ENCODE peak calls at places on chromosome 19, in eight cellular contexts. C is cardiac fibroblast, A is stomach, J is K562, U is AG04450, T is GM12865, K is psoas muscle, X is HFF-Myc. I is an unnamed sample.

GRCh38 chr19:16896913-16897571 is 8.2 kb downstream of the F2RL3 start:
- DNase-seq in T (peak), X (peak), J (peak), K (peak), U (peak), A (peak), C (peak), I (peak)

GRCh38 chr19:20162821-20163220 is 4.2 kb upstream of the ZNF486 start:
- DNase-seq in J (no peak), X (no peak), T (no peak), A (no peak), K (no peak), U (no peak), C (no peak), I (no peak)

GRCh38 chr19:48319647-48320537 is 5.5 kb upstream of the EMP3 start:
- DNase-seq in X (no peak), K (peak), J (peak), U (no peak), T (peak), C (peak), A (peak), I (no peak)

GRCh38 chr19:39409886-39410619 is 2.4 kb upstream of the PLEKHG2 start:
- DNase-seq in A (peak), T (peak), C (peak), X (no peak), U (no peak), J (peak), K (peak), I (no peak)

GRCh38 chr19:38386968-38387549 is 775 bp downstream of the GGN start:
- DNase-seq in T (no peak), K (peak), J (no peak), C (no peak), A (no peak), X (no peak), U (no peak), I (no peak)

GRCh38 chr19:51690359-51691121 is 2.6 kb upstream of the SPACA6 start:
- DNase-seq in A (peak), J (peak), T (no peak), X (no peak), C (peak), U (peak), K (peak), I (no peak)

GRCh38 chr19:12924621-12925310 is 5.7 kb upstream of the SYCE2 start:
- DNase-seq in C (no peak), U (no peak), J (no peak), A (no peak), K (no peak), X (no peak), T (no peak), I (no peak)

GRCh38 chr19:54418030-54418929 is 3.0 kb downstream of the TTYH1 start:
- DNase-seq in A (no peak), C (peak), X (no peak), K (no peak), J (peak), U (no peak), T (peak), I (no peak)

GRCh38 chr19:16164222-16164890 is 9.0 kb downstream of the CIB3 start:
- DNase-seq in X (no peak), J (no peak), T (no peak), A (no peak), U (no peak), K (no peak), C (no peak), I (no peak)

GRCh38 chr19:16180611-16181010 is 4.6 kb upstream of the FAM32A start:
- DNase-seq in X (peak), U (no peak), K (no peak), J (no peak), A (no peak), T (no peak), C (peak), I (no peak)

GRCh38 chr19:30449191-30449590 is 77.0 kb downstream of the ZNF536 start:
- DNase-seq in T (no peak), U (no peak), A (no peak), J (no peak), C (no peak), X (no peak), K (no peak), I (no peak)

DNA sequence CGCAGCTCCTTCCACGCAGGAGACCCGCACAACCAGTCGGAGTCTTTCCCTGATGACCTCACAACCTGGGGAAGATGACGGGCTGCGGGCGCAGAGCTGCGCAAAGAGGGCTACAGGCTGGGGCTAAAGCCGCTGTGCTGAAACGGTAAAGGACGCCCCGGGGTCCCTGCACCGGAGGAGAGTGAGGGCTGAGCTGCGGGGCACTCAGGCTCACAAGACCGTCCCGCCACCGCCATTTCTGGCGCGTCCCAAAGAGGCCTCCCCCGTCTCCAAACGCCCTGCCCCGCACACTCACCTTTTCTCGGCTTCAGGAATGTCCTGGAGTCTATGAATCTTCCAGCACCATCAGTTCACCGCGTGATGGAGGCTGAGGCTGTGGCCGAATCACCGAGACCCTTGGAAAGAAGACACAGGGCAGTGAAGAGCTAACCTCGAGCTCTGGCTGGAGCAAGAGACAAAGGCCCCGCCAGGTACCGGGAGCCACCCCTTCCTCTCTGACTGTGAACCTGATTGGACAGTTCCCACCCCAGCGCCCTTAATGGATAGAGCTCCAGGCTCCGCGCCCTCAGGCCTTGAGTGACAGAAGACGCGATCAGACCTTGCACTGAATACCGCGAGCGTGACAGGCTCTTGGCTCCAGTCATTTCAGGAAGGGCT is 41.8 kb upstream of the ZNF429 start:
- DNase-seq in J (peak), K (no peak), A (peak), C (no peak), X (no peak), U (no peak), T (no peak), I (peak)
- H3K4me3 ChIP-seq in J (peak), K (peak), A (peak), C (no peak), X (no peak), U (no peak), T (no peak), I (peak)

DNA sequence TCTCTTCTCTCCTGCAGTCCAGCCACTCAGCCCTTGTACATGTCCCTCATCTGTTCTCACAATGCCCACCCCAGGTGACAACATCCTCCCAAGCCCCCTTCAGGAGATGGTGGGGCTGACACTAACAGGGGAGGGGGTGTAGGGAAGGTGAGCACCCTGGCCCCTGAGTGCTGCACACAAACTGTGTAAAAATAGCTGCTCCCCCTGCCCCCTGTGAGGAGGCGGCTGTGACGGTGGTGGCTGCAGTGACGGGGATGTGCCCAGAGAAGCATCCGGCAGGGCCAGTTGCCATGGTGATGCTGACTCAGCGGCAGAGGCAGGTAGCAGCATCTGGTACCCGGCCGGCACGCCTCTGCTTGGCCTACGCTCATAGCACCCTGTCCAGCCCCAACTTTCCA is 13.0 kb upstream of the JUND start:
- DNase-seq in K (peak), J (peak), X (no peak), C (no peak), A (peak), T (peak), U (no peak), I (no peak)
- H3K4me3 ChIP-seq in K (no peak), J (no peak), X (no peak), C (no peak), A (no peak), T (no peak), U (no peak), I (no peak)

GRCh38 chr19:4830768-4831265 is 695 bp downstream of the TICAM1 start:
- DNase-seq in C (no peak), K (no peak), A (no peak), J (peak), U (no peak), X (no peak), T (no peak), I (no peak)

GRCh38 chr19:4829001-4829712 is 2.4 kb downstream of the TICAM1 start:
- DNase-seq in K (no peak), A (peak), U (no peak), T (peak), J (peak), C (no peak), X (no peak), I (no peak)

GRCh38 chr19:4831351-4832340 is at the start of gene TICAM1:
- DNase-seq in J (peak), A (peak), C (peak), U (no peak), X (no peak), K (peak), T (peak), I (no peak)

GRCh38 chr19:4832776-4833175 is 1.3 kb upstream of the TICAM1 start:
- DNase-seq in A (no peak), T (no peak), U (no peak), J (no peak), X (no peak), C (no peak), K (no peak), I (no peak)

GRCh38 chr19:4830332-4830731 is 1.2 kb downstream of the TICAM1 start:
- DNase-seq in A (no peak), J (no peak), U (no peak), T (no peak), X (no peak), C (no peak), K (no peak), I (no peak)
- H3K4me3 ChIP-seq in A (peak), J (peak), U (peak), T (peak), X (peak), C (peak), K (peak), I (peak)

DNA sequence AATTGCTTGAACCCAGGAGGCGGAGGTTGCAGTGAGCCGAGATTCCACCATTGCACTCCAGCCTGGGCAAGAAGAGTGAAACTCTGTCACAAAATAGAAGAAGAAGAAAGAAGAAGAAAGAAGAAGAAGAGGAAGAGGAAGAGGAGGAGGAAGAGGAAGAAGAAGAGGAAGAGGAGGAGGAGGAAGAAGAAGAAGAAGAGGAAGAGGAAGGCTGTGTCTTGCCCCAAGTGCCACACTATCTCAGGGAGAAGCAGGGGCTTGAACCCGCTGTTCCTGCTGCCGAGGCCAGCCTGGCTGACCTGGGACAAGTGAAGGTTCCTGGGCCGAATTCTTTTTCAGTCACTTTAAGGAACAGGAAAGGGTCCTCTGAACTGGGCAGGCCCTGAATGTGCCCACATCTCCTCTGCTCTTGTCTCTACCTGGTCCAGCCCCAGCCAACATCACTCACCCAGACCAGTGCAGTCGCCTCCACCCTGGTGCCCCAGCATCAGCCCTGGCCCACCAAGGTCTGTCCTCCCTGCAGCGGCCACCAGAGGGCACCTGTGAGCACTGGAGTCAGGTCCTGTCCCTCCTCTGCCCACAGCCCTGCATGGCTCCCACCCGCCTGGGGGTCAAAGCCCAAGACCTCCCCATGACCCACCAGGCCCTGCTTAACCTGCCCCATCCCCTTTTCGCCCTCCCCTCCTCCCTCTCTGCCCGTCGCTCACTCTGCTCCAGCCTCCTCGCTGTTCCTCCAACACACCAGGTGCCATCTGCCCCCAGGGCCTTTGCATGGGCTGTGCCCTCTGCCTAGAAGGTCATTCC is 20.0 kb downstream of the TICAM1 start:
- DNase-seq in J (peak), A (peak), X (peak), C (peak), T (peak), K (peak), U (no peak), I (no peak)
- H3K4me3 ChIP-seq in J (no peak), A (no peak), X (no peak), C (no peak), T (no peak), K (no peak), U (no peak), I (no peak)

GRCh38 chr19:10021446-10021845 is 8.2 kb downstream of the RDH8 start:
- DNase-seq in K (no peak), U (no peak), A (no peak), X (no peak), J (no peak), T (no peak), C (no peak), I (no peak)

GRCh38 chr19:10026744-10027143 is 13.5 kb downstream of the RDH8 start:
- DNase-seq in C (no peak), T (no peak), A (no peak), X (no peak), U (no peak), J (no peak), K (no peak), I (no peak)

GRCh38 chr19:10021863-10022262 is 8.6 kb downstream of the RDH8 start:
- DNase-seq in C (no peak), U (no peak), T (no peak), X (no peak), A (no peak), K (no peak), J (no peak), I (no peak)

DNA sequence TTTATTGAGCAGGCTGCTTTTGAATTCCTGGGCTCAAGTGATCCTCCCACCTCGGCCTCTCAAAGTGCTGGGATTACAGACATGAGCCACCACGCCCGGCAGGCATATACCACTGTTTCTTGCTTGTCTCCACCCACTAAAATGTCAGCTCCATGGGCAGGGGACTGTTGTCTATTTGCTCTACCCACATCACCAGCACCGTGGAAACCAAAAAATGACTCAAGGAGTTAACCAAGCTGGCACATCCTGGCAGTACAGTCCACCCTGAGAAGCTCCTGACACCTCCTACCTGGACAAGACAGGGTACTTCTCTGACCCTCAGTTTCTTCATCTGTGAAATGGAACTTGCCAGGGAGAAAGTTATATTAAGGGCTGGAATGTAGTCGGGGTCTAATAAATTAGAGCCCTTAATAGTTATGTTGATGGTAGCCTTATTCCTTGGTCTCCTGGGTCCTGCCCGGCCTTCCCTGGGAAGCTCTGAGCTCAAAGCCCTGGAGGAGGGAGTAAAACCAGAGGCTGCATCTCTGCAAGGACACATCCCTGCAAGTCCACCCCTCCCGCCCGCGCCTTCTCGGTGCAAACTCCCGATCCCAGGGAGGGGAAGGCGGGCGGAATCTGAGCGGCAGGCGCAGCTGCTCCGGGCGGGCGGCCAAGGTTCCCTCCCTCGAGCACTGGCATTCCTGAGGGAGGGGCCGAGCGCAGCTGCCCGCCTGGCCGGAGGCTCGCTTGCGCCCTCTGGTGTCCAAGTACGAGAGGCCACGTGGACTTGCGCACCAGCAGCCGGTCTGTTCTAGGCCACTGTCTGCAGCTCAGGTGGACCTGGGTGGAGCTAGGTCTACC is 14.1 kb downstream of the RDH8 start:
- DNase-seq in C (peak), T (peak), A (peak), K (peak), U (peak), J (peak), X (peak), I (peak)
- H3K4me3 ChIP-seq in C (no peak), T (no peak), A (no peak), K (no peak), U (no peak), J (no peak), X (no peak), I (no peak)

DNA sequence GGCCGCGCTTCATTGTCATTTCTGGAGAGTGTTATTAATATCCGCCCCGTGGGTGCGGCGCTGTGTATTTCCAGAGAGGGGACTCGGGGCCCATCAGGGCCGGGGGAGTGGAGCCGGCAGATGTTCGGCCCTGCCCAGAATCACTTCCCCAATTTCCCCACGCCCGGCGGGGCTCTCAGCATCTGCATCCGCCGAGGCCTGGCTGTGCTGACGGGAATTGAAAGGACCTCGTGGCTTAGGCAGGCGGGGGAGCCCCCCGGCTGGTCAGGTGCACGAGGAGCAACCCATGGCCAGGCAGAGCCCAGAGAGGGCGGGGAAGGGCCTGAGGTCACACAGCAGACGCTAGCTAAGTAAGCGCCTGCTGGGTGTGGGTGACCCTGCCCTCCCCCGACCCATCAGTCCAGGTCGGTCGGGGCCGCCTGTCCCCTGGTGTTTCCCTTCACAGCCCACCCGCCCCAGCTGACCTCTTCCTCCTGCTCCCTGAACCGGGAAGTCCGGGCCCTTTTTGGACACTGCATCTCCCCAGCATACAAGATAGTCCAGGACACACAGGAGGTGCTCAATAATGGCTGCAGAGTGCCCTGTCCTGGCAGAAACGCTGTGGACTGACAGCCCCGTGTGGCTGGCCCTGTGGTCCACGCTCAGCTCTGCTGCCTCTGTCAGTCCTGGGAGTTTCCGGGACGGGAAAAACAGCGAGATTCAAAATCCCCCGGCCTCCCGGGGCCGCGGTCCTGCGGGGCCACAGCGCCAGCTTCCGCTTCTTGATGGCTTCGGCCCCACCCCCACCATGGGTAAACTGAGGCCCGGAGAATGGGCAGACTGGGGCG is 22.1 kb downstream of the ARID3A start:
- DNase-seq in K (peak), U (no peak), J (no peak), T (peak), A (peak), X (no peak), C (no peak), I (no peak)
- H3K4me3 ChIP-seq in K (no peak), U (no peak), J (no peak), T (peak), A (no peak), X (no peak), C (no peak), I (no peak)

GRCh38 chr19:35596366-35596999 is 10.5 kb downstream of the PMIS2 start:
- DNase-seq in T (peak), C (no peak), X (no peak), U (no peak), A (no peak), J (peak), K (no peak), I (no peak)
- H3K4me3 ChIP-seq in T (no peak), C (no peak), X (no peak), U (no peak), A (no peak), J (no peak), K (no peak), I (no peak)

GRCh38 chr19:709965-710714 is 1.4 kb downstream of the PALM start:
- DNase-seq in C (peak), X (no peak), J (no peak), U (no peak), K (peak), T (no peak), A (no peak), I (no peak)
- H3K4me3 ChIP-seq in C (peak), X (peak), J (no peak), U (peak), K (peak), T (no peak), A (peak), I (peak)